ENCODE peak calls at places on chromosomes 5 and 9, in five cellular contexts. H is T-helper 9 cell; T is skeletal muscle cell; P is activated CD8-positive, alpha-beta memory T cell treated with anti-CD3 and anti-CD28 coated beads for 48 hours; M is cardiac septum. I is an unnamed sample.

GRCh38 chr9:110095238-110095637 is 112.7 kb downstream of the C9orf152 start:
- DNase-seq in H (no peak), T (no peak), P (no peak), M (no peak), I (no peak)

GRCh38 chr9:92294297-92294676 is 790 bp upstream of the IARS1 start:
- DNase-seq in H (no peak), T (no peak), P (no peak), M (no peak), I (no peak)

GRCh38 chr5:5591567-5591966 is 169.1 kb downstream of the ICE1 start:
- DNase-seq in H (no peak), T (no peak), P (no peak), M (no peak), I (no peak)

GRCh38 chr9:2489838-2490314 is 131.7 kb upstream of the VLDLR start:
- DNase-seq in H (no peak), T (no peak), P (no peak), M (no peak), I (no peak)

GRCh38 chr5:89241186-89241585 is 358.2 kb upstream of the MEF2C start:
- DNase-seq in H (no peak), T (peak), P (no peak), M (no peak), I (no peak)

GRCh38 chr5:148455055-148455675 is 71.4 kb downstream of the FBXO38 start:
- DNase-seq in H (no peak), T (no peak), P (no peak), M (no peak), I (no peak)

GRCh38 chr5:169050146-169050571 is 250.8 kb downstream of the SLIT3 start:
- DNase-seq in H (no peak), T (no peak), P (no peak), M (no peak), I (no peak)

GRCh38 chr9:16571127-16571848 is 299.2 kb downstream of the BNC2 start:
- DNase-seq in H (no peak), T (peak), P (no peak), M (no peak), I (no peak)

GRCh38 chr5:38672059-38672791 is 115.8 kb upstream of the LIFR start:
- DNase-seq in H (no peak), T (peak), P (no peak), M (no peak), I (no peak)

GRCh38 chr5:135707302-135707701 is 127.2 kb upstream of the SLC25A48 start:
- DNase-seq in H (no peak), T (no peak), P (no peak), M (no peak), I (no peak)

GRCh38 chr5:127001621-127002296 is 28.6 kb downstream of the MARCHF3 start:
- DNase-seq in H (no peak), T (peak), P (no peak), M (no peak), I (no peak)

GRCh38 chr9:133147412-133148271 is 16.1 kb downstream of the GBGT1 start:
- DNase-seq in H (peak), T (no peak), P (peak), M (peak), I (no peak)